ENCODE peak calls at places on chromosomes 16 and 17, in nine cellular contexts. Z is PC-9, K is body of pancreas, R is osteocyte, T is cardiac muscle cell, N is vagina, X is neural progenitor cell, M is colonic mucosa, E is breast epithelium. B is an unnamed sample.

GRCh38 chr16:11356573-11357331 is 11.5 kb downstream of the RMI2 start:
- DNase-seq in Z (no peak), K (peak; percentile 72), R (no peak), T (peak; percentile 77), N (no peak), X (peak; percentile 84), M (peak; percentile 78), E (no peak), B (no peak)

GRCh38 chr17:45388604-45389325 is 43.9 kb downstream of the ARHGAP27 start:
- DNase-seq in Z (no peak), K (no peak), R (no peak), T (no peak), N (no peak), X (no peak), M (no peak), E (no peak), B (no peak)

GRCh38 chr17:29930399-29931010 is 477 bp upstream of the SSH2 start:
- DNase-seq in Z (no peak), K (no peak), R (no peak), T (peak; percentile 44), N (no peak), X (peak; percentile 79), M (peak; percentile 36), E (no peak), B (no peak)

GRCh38 chr17:64328875-64329405 is 61.7 kb downstream of the PECAM1 start:
- DNase-seq in Z (no peak), K (no peak), R (no peak), T (no peak), N (no peak), X (no peak), M (no peak), E (no peak), B (no peak)

GRCh38 chr16:83312015-83312734 is 495.6 kb upstream of the HSBP1 start:
- DNase-seq in Z (no peak), K (no peak), R (no peak), T (no peak), N (no peak), X (no peak), M (no peak), E (no peak), B (no peak)

GRCh38 chr16:66661210-66661560 is 35.4 kb downstream of the CMTM4 start:
- DNase-seq in Z (no peak), K (no peak), R (no peak), T (no peak), N (no peak), X (no peak), M (no peak), E (no peak), B (no peak)

GRCh38 chr16:47726031-47726675 is 265.0 kb downstream of the PHKB start:
- DNase-seq in Z (no peak), K (no peak), R (no peak), T (no peak), N (no peak), X (no peak), M (no peak), E (no peak), B (no peak)

GRCh38 chr17:2929881-2930533 is 133.4 kb downstream of the OR1D5 start:
- DNase-seq in Z (no peak), K (peak; percentile 66), R (no peak), T (peak; percentile 57), N (no peak), X (peak; percentile 87), M (peak; percentile 68), E (no peak), B (no peak)

GRCh38 chr17:31918701-31919128 is 17.2 kb upstream of the UTP6 start:
- DNase-seq in Z (peak; percentile 39), K (no peak), R (peak; percentile 19), T (no peak), N (no peak), X (peak; percentile 9), M (no peak), E (no peak), B (no peak)

GRCh38 chr17:28751600-28752366 is 8.0 kb downstream of the TRAF4 start:
- DNase-seq in Z (no peak), K (no peak), R (no peak), T (no peak), N (no peak), X (no peak), M (no peak), E (no peak), B (no peak)

GRCh38 chr17:5111402-5112204 is at the start of gene ZNF232:
- DNase-seq in Z (peak; percentile 86), K (peak; percentile 97), R (peak; percentile 98), T (peak; percentile 98), N (no peak), X (peak; percentile 96), M (peak; percentile 96), E (peak; percentile 94), B (peak; percentile 97)

GRCh38 chr17:74922694-74923537 is at the start of gene USH1G:
- DNase-seq in Z (no peak), K (no peak), R (no peak), T (peak; percentile 48), N (no peak), X (peak; percentile 47), M (no peak), E (no peak), B (no peak)

GRCh38 chr17:8870406-8871040 is 3.0 kb upstream of the PIK3R6 start:
- DNase-seq in Z (no peak), K (no peak), R (no peak), T (no peak), N (no peak), X (no peak), M (no peak), E (no peak), B (no peak)

GRCh38 chr16:12362482-12363458 is 386.2 kb downstream of the SNX29 start:
- DNase-seq in Z (no peak), K (peak; percentile 19), R (no peak), T (no peak), N (no peak), X (no peak), M (peak; percentile 27), E (no peak), B (no peak)

GRCh38 chr16:72939247-72939646 is 108.7 kb downstream of the ZFHX3 start:
- DNase-seq in Z (no peak), K (no peak), R (no peak), T (no peak), N (no peak), X (no peak), M (peak; percentile 58), E (no peak), B (no peak)
- TF ChIP-seq CTCF in Z (no peak), K (no peak), R (peak; percentile 25), T (peak; percentile 34), N (no peak), X (no peak), M (peak; percentile 11), E (no peak), B (no peak)

GRCh38 chr16:56277040-56277439 is 85.8 kb downstream of the GNAO1 start:
- DNase-seq in Z (no peak), K (no peak), R (no peak), T (peak; percentile 42), N (no peak), X (peak; percentile 70), M (no peak), E (no peak), B (no peak)
- TF ChIP-seq CTCF in Z (peak; percentile 32), K (no peak), R (peak; percentile 28), T (peak; percentile 21), N (no peak), X (peak; percentile 63), M (no peak), E (no peak), B (peak; percentile 67)

DNA sequence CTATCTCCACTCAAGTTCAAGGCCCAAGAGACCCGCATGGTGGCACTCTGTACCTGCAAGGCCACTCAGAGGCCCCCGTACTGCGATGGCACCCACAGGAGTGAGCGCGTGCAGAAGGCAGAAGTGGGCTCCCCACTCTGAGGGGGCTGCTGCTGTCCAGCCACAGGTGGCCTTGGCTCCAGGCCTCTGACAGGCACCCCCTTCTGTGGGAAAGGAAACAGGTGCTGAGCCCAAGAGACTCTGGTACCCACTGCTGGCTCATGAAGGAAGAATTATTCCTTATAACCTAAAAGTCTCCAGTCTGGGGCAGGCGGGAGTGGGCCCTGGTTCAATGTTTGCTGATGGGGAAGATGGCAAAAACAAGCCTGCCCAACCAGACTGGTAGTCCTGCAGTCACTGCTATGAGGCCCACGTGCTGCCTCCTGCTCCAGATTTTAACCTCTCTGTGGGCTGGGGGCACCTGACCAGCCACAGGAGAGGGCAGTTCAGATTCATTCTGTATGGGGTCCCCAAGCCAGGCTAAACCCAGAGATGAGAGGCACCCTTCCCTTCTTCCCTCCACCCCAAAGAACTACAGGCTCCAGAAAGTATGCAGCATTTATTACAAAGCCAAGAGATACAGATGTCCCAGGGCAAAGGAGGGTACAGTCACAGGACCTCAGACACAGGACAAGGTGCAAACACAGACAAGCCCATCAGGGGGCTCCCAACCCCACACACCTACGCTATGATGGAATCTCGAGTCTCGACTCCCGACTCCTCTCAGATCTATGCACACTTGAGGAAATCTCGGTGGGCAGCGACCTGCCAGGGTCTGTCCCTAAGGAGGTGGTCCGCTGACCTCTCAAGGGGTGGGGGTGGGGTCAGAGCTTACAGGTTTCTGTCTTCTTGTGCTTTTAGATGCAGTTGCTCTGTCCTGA is 3.4 kb downstream of the CISD3 start:
- DNase-seq in Z (no peak), K (peak; percentile 89), R (no peak), T (no peak), N (no peak), X (no peak), M (no peak), E (no peak), B (no peak)
- TF ChIP-seq CTCF in Z (peak; percentile 40), K (peak; percentile 8), R (no peak), T (peak; percentile 17), N (no peak), X (peak; percentile 19), M (no peak), E (no peak), B (peak; percentile 35)

GRCh38 chr17:80750263-80750662 is 205.6 kb downstream of the RPTOR start:
- DNase-seq in Z (no peak), K (no peak), R (no peak), T (no peak), N (no peak), X (no peak), M (no peak), E (no peak), B (no peak)

GRCh38 chr17:80751070-80751459 is 206.4 kb downstream of the RPTOR start:
- DNase-seq in Z (no peak), K (no peak), R (no peak), T (no peak), N (no peak), X (no peak), M (no peak), E (no peak), B (no peak)

GRCh38 chr17:80746262-80746935 is 201.8 kb downstream of the RPTOR start:
- DNase-seq in Z (no peak), K (no peak), R (no peak), T (no peak), N (no peak), X (no peak), M (no peak), E (no peak), B (no peak)

GRCh38 chr17:80749611-80750010 is 205.0 kb downstream of the RPTOR start:
- DNase-seq in Z (no peak), K (no peak), R (no peak), T (no peak), N (no peak), X (no peak), M (no peak), E (no peak), B (no peak)

DNA sequence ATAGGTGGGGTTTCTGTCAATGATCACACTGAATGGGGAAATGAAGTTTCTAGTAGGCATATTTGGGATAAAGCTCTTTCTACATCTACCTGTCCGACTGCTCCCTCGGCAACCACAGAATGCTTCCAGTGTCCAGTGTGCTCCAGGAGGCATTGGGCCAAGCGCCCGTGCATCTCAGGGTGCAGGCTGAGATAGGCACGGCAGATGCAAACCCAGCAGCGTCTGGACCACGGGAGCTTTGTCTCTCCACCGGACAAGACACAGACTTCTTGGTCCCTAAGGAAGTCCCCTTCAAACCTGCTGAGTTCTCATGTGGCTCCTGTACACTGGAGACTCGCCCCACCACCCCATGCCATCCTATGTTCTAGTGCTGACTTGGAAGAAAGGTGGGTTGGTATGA is 202.8 kb downstream of the RPTOR start:
- DNase-seq in Z (no peak), K (no peak), R (no peak), T (no peak), N (no peak), X (no peak), M (no peak), E (no peak), B (no peak)
- TF ChIP-seq CTCF in Z (no peak), K (no peak), R (no peak), T (no peak), N (no peak), X (no peak), M (no peak), E (no peak), B (no peak)